ENCODE peak calls at places on chromosomes 4 and X, in ten cellular contexts. One of them, this sample, is unnamed.

GRCh38 chrX:105822138-105823091 is at the start of gene NRK:
- DNase-seq in stimulated activated CD4-positive, alpha-beta T cell treated with anti-CD3 and anti-CD28 coated beads, Interleukin-2, amount 100 ng/mL, for 48 hours: no peak
- DNase-seq in T-helper 1 cell: peak; percentile 0
- DNase-seq in left colon: no peak
- DNase-seq in H4: no peak
- DNase-seq in kidney glomerular epithelial cell: peak; percentile 24
- DNase-seq in mucosa of gallbladder: no peak
- DNase-seq in substantia nigra: no peak
- DNase-seq in effector memory CD4-positive, alpha-beta T cell: no peak
- DNase-seq in naive thymus-derived CD8-positive, alpha-beta T cell: no peak
- DNase-seq in this sample: no peak

GRCh38 chrX:111352424-111352823 is 59.6 kb downstream of the DCX start:
- DNase-seq in stimulated activated CD4-positive, alpha-beta T cell treated with anti-CD3 and anti-CD28 coated beads, Interleukin-2, amount 100 ng/mL, for 48 hours: no peak
- DNase-seq in T-helper 1 cell: no peak
- DNase-seq in left colon: peak; percentile 59
- DNase-seq in H4: peak; percentile 75
- DNase-seq in kidney glomerular epithelial cell: no peak
- DNase-seq in mucosa of gallbladder: peak; percentile 75
- DNase-seq in substantia nigra: no peak
- DNase-seq in effector memory CD4-positive, alpha-beta T cell: no peak
- DNase-seq in naive thymus-derived CD8-positive, alpha-beta T cell: no peak
- DNase-seq in this sample: no peak

GRCh38 chr4:158873795-158874359 is 105.1 kb downstream of the FNIP2 start:
- DNase-seq in stimulated activated CD4-positive, alpha-beta T cell treated with anti-CD3 and anti-CD28 coated beads, Interleukin-2, amount 100 ng/mL, for 48 hours: no peak
- DNase-seq in T-helper 1 cell: no peak
- DNase-seq in left colon: no peak
- DNase-seq in H4: peak; percentile 60
- DNase-seq in kidney glomerular epithelial cell: peak; percentile 16
- DNase-seq in mucosa of gallbladder: no peak
- DNase-seq in substantia nigra: no peak
- DNase-seq in effector memory CD4-positive, alpha-beta T cell: no peak
- DNase-seq in naive thymus-derived CD8-positive, alpha-beta T cell: no peak
- DNase-seq in this sample: no peak

GRCh38 chr4:184514121-184514988 is 40.0 kb upstream of the IRF2 start:
- DNase-seq in stimulated activated CD4-positive, alpha-beta T cell treated with anti-CD3 and anti-CD28 coated beads, Interleukin-2, amount 100 ng/mL, for 48 hours: peak; percentile 65
- DNase-seq in T-helper 1 cell: no peak
- DNase-seq in left colon: peak; percentile 56
- DNase-seq in H4: peak; percentile 58
- DNase-seq in kidney glomerular epithelial cell: peak; percentile 75
- DNase-seq in mucosa of gallbladder: peak; percentile 41
- DNase-seq in substantia nigra: peak; percentile 11
- DNase-seq in effector memory CD4-positive, alpha-beta T cell: no peak
- DNase-seq in naive thymus-derived CD8-positive, alpha-beta T cell: no peak
- DNase-seq in this sample: no peak

GRCh38 chrX:65932173-65933084 is 107.5 kb downstream of the VSIG4 start:
- DNase-seq in stimulated activated CD4-positive, alpha-beta T cell treated with anti-CD3 and anti-CD28 coated beads, Interleukin-2, amount 100 ng/mL, for 48 hours: no peak
- DNase-seq in T-helper 1 cell: no peak
- DNase-seq in left colon: peak; percentile 41
- DNase-seq in H4: peak; percentile 9
- DNase-seq in kidney glomerular epithelial cell: peak; percentile 1
- DNase-seq in mucosa of gallbladder: peak; percentile 48
- DNase-seq in substantia nigra: no peak
- DNase-seq in effector memory CD4-positive, alpha-beta T cell: no peak
- DNase-seq in naive thymus-derived CD8-positive, alpha-beta T cell: no peak
- DNase-seq in this sample: no peak

GRCh38 chr4:27760176-27760575 is 899.5 kb downstream of the STIM2 start:
- DNase-seq in stimulated activated CD4-positive, alpha-beta T cell treated with anti-CD3 and anti-CD28 coated beads, Interleukin-2, amount 100 ng/mL, for 48 hours: no peak
- DNase-seq in T-helper 1 cell: no peak
- DNase-seq in left colon: no peak
- DNase-seq in H4: no peak
- DNase-seq in kidney glomerular epithelial cell: no peak
- DNase-seq in mucosa of gallbladder: no peak
- DNase-seq in substantia nigra: no peak
- DNase-seq in effector memory CD4-positive, alpha-beta T cell: no peak
- DNase-seq in naive thymus-derived CD8-positive, alpha-beta T cell: no peak
- DNase-seq in this sample: no peak

GRCh38 chr4:17690898-17691297 is 76.5 kb downstream of the MED28 start:
- DNase-seq in stimulated activated CD4-positive, alpha-beta T cell treated with anti-CD3 and anti-CD28 coated beads, Interleukin-2, amount 100 ng/mL, for 48 hours: no peak
- DNase-seq in T-helper 1 cell: no peak
- DNase-seq in left colon: no peak
- DNase-seq in H4: no peak
- DNase-seq in kidney glomerular epithelial cell: no peak
- DNase-seq in mucosa of gallbladder: no peak
- DNase-seq in substantia nigra: no peak
- DNase-seq in effector memory CD4-positive, alpha-beta T cell: no peak
- DNase-seq in naive thymus-derived CD8-positive, alpha-beta T cell: no peak
- DNase-seq in this sample: no peak

GRCh38 chrX:147565239-147565638 is 346.5 kb upstream of the FMR1 start:
- DNase-seq in stimulated activated CD4-positive, alpha-beta T cell treated with anti-CD3 and anti-CD28 coated beads, Interleukin-2, amount 100 ng/mL, for 48 hours: no peak
- DNase-seq in T-helper 1 cell: no peak
- DNase-seq in left colon: no peak
- DNase-seq in H4: no peak
- DNase-seq in kidney glomerular epithelial cell: no peak
- DNase-seq in mucosa of gallbladder: no peak
- DNase-seq in substantia nigra: no peak
- DNase-seq in effector memory CD4-positive, alpha-beta T cell: no peak
- DNase-seq in naive thymus-derived CD8-positive, alpha-beta T cell: no peak
- DNase-seq in this sample: no peak

GRCh38 chrX:139094671-139095592 is 383.4 kb upstream of the FGF13 start:
- DNase-seq in stimulated activated CD4-positive, alpha-beta T cell treated with anti-CD3 and anti-CD28 coated beads, Interleukin-2, amount 100 ng/mL, for 48 hours: no peak
- DNase-seq in T-helper 1 cell: no peak
- DNase-seq in left colon: no peak
- DNase-seq in H4: no peak
- DNase-seq in kidney glomerular epithelial cell: peak; percentile 40
- DNase-seq in mucosa of gallbladder: no peak
- DNase-seq in substantia nigra: no peak
- DNase-seq in effector memory CD4-positive, alpha-beta T cell: no peak
- DNase-seq in naive thymus-derived CD8-positive, alpha-beta T cell: no peak
- DNase-seq in this sample: no peak

GRCh38 chrX:18701621-18702361 is 5.7 kb upstream of the PPEF1 start:
- DNase-seq in stimulated activated CD4-positive, alpha-beta T cell treated with anti-CD3 and anti-CD28 coated beads, Interleukin-2, amount 100 ng/mL, for 48 hours: no peak
- DNase-seq in T-helper 1 cell: no peak
- DNase-seq in left colon: no peak
- DNase-seq in H4: peak; percentile 65
- DNase-seq in kidney glomerular epithelial cell: no peak
- DNase-seq in mucosa of gallbladder: peak; percentile 41
- DNase-seq in substantia nigra: no peak
- DNase-seq in effector memory CD4-positive, alpha-beta T cell: no peak
- DNase-seq in naive thymus-derived CD8-positive, alpha-beta T cell: no peak
- DNase-seq in this sample: no peak

GRCh38 chr4:13365195-13365594 is 118.9 kb downstream of the RAB28 start:
- DNase-seq in stimulated activated CD4-positive, alpha-beta T cell treated with anti-CD3 and anti-CD28 coated beads, Interleukin-2, amount 100 ng/mL, for 48 hours: no peak
- DNase-seq in T-helper 1 cell: no peak
- DNase-seq in left colon: no peak
- DNase-seq in H4: no peak
- DNase-seq in kidney glomerular epithelial cell: no peak
- DNase-seq in mucosa of gallbladder: no peak
- DNase-seq in substantia nigra: no peak
- DNase-seq in effector memory CD4-positive, alpha-beta T cell: no peak
- DNase-seq in naive thymus-derived CD8-positive, alpha-beta T cell: no peak
- DNase-seq in this sample: no peak

GRCh38 chr4:189304755-189305154 is 635.9 kb upstream of the FRG1 start:
- DNase-seq in stimulated activated CD4-positive, alpha-beta T cell treated with anti-CD3 and anti-CD28 coated beads, Interleukin-2, amount 100 ng/mL, for 48 hours: no peak
- DNase-seq in T-helper 1 cell: no peak
- DNase-seq in left colon: no peak
- DNase-seq in H4: no peak
- DNase-seq in kidney glomerular epithelial cell: no peak
- DNase-seq in mucosa of gallbladder: no peak
- DNase-seq in substantia nigra: no peak
- DNase-seq in effector memory CD4-positive, alpha-beta T cell: no peak
- DNase-seq in naive thymus-derived CD8-positive, alpha-beta T cell: no peak
- DNase-seq in this sample: no peak

GRCh38 chrX:132924426-132924825 is 34.0 kb downstream of the HS6ST2 start:
- DNase-seq in stimulated activated CD4-positive, alpha-beta T cell treated with anti-CD3 and anti-CD28 coated beads, Interleukin-2, amount 100 ng/mL, for 48 hours: no peak
- DNase-seq in T-helper 1 cell: no peak
- DNase-seq in left colon: no peak
- DNase-seq in H4: no peak
- DNase-seq in kidney glomerular epithelial cell: no peak
- DNase-seq in mucosa of gallbladder: no peak
- DNase-seq in substantia nigra: no peak
- DNase-seq in effector memory CD4-positive, alpha-beta T cell: no peak
- DNase-seq in naive thymus-derived CD8-positive, alpha-beta T cell: no peak
- DNase-seq in this sample: no peak

GRCh38 chrX:72621163-72621562 is 48.5 kb upstream of the HDAC8 start:
- DNase-seq in stimulated activated CD4-positive, alpha-beta T cell treated with anti-CD3 and anti-CD28 coated beads, Interleukin-2, amount 100 ng/mL, for 48 hours: no peak
- DNase-seq in T-helper 1 cell: no peak
- DNase-seq in left colon: no peak
- DNase-seq in H4: no peak
- DNase-seq in kidney glomerular epithelial cell: no peak
- DNase-seq in mucosa of gallbladder: peak; percentile 11
- DNase-seq in substantia nigra: no peak
- DNase-seq in effector memory CD4-positive, alpha-beta T cell: no peak
- DNase-seq in naive thymus-derived CD8-positive, alpha-beta T cell: no peak
- DNase-seq in this sample: no peak

GRCh38 chr4:48331577-48332340 is 9.6 kb upstream of the SLAIN2 start:
- DNase-seq in stimulated activated CD4-positive, alpha-beta T cell treated with anti-CD3 and anti-CD28 coated beads, Interleukin-2, amount 100 ng/mL, for 48 hours: no peak
- DNase-seq in T-helper 1 cell: no peak
- DNase-seq in left colon: no peak
- DNase-seq in H4: peak; percentile 52
- DNase-seq in kidney glomerular epithelial cell: no peak
- DNase-seq in mucosa of gallbladder: no peak
- DNase-seq in substantia nigra: no peak
- DNase-seq in effector memory CD4-positive, alpha-beta T cell: no peak
- DNase-seq in naive thymus-derived CD8-positive, alpha-beta T cell: no peak
- DNase-seq in this sample: no peak

GRCh38 chr4:187108846-187109245 is 385.2 kb upstream of the FAT1 start:
- DNase-seq in stimulated activated CD4-positive, alpha-beta T cell treated with anti-CD3 and anti-CD28 coated beads, Interleukin-2, amount 100 ng/mL, for 48 hours: no peak
- DNase-seq in T-helper 1 cell: no peak
- DNase-seq in left colon: no peak
- DNase-seq in H4: no peak
- DNase-seq in kidney glomerular epithelial cell: no peak
- DNase-seq in mucosa of gallbladder: no peak
- DNase-seq in substantia nigra: no peak
- DNase-seq in effector memory CD4-positive, alpha-beta T cell: no peak
- DNase-seq in naive thymus-derived CD8-positive, alpha-beta T cell: no peak
- DNase-seq in this sample: no peak

GRCh38 chrX:141341341-141341740 is 99.0 kb upstream of the SPANXC start:
- DNase-seq in stimulated activated CD4-positive, alpha-beta T cell treated with anti-CD3 and anti-CD28 coated beads, Interleukin-2, amount 100 ng/mL, for 48 hours: no peak
- DNase-seq in T-helper 1 cell: no peak
- DNase-seq in left colon: no peak
- DNase-seq in H4: peak; percentile 4
- DNase-seq in kidney glomerular epithelial cell: peak; percentile 0
- DNase-seq in mucosa of gallbladder: no peak
- DNase-seq in substantia nigra: no peak
- DNase-seq in effector memory CD4-positive, alpha-beta T cell: no peak
- DNase-seq in naive thymus-derived CD8-positive, alpha-beta T cell: no peak
- DNase-seq in this sample: no peak

GRCh38 chr4:24991015-24991414 is 39.7 kb downstream of the LGI2 start:
- DNase-seq in stimulated activated CD4-positive, alpha-beta T cell treated with anti-CD3 and anti-CD28 coated beads, Interleukin-2, amount 100 ng/mL, for 48 hours: no peak
- DNase-seq in T-helper 1 cell: no peak
- DNase-seq in left colon: no peak
- DNase-seq in H4: peak; percentile 62
- DNase-seq in kidney glomerular epithelial cell: peak; percentile 7
- DNase-seq in mucosa of gallbladder: no peak
- DNase-seq in substantia nigra: no peak
- DNase-seq in effector memory CD4-positive, alpha-beta T cell: no peak
- DNase-seq in naive thymus-derived CD8-positive, alpha-beta T cell: no peak
- DNase-seq in this sample: no peak

GRCh38 chr4:123708902-123709301 is 312.3 kb downstream of the SPRY1 start:
- DNase-seq in stimulated activated CD4-positive, alpha-beta T cell treated with anti-CD3 and anti-CD28 coated beads, Interleukin-2, amount 100 ng/mL, for 48 hours: no peak
- DNase-seq in T-helper 1 cell: no peak
- DNase-seq in left colon: no peak
- DNase-seq in H4: no peak
- DNase-seq in kidney glomerular epithelial cell: no peak
- DNase-seq in mucosa of gallbladder: no peak
- DNase-seq in substantia nigra: no peak
- DNase-seq in effector memory CD4-positive, alpha-beta T cell: no peak
- DNase-seq in naive thymus-derived CD8-positive, alpha-beta T cell: no peak
- DNase-seq in this sample: no peak

GRCh38 chr4:15493411-15493810 is 23.7 kb downstream of the CC2D2A start:
- DNase-seq in stimulated activated CD4-positive, alpha-beta T cell treated with anti-CD3 and anti-CD28 coated beads, Interleukin-2, amount 100 ng/mL, for 48 hours: no peak
- DNase-seq in T-helper 1 cell: no peak
- DNase-seq in left colon: no peak
- DNase-seq in H4: no peak
- DNase-seq in kidney glomerular epithelial cell: no peak
- DNase-seq in mucosa of gallbladder: no peak
- DNase-seq in substantia nigra: no peak
- DNase-seq in effector memory CD4-positive, alpha-beta T cell: no peak
- DNase-seq in naive thymus-derived CD8-positive, alpha-beta T cell: no peak
- DNase-seq in this sample: no peak

GRCh38 chrX:46686003-46686645 is 72.8 kb downstream of the SLC9A7 start:
- DNase-seq in stimulated activated CD4-positive, alpha-beta T cell treated with anti-CD3 and anti-CD28 coated beads, Interleukin-2, amount 100 ng/mL, for 48 hours: no peak
- DNase-seq in T-helper 1 cell: no peak
- DNase-seq in left colon: no peak
- DNase-seq in H4: peak; percentile 24
- DNase-seq in kidney glomerular epithelial cell: peak; percentile 13
- DNase-seq in mucosa of gallbladder: peak; percentile 21
- DNase-seq in substantia nigra: no peak
- DNase-seq in effector memory CD4-positive, alpha-beta T cell: peak; percentile 16
- DNase-seq in naive thymus-derived CD8-positive, alpha-beta T cell: peak; percentile 18
- DNase-seq in this sample: peak; percentile 1

GRCh38 chrX:68699960-68700746 is 52.7 kb downstream of the STARD8 start:
- DNase-seq in stimulated activated CD4-positive, alpha-beta T cell treated with anti-CD3 and anti-CD28 coated beads, Interleukin-2, amount 100 ng/mL, for 48 hours: no peak
- DNase-seq in T-helper 1 cell: no peak
- DNase-seq in left colon: no peak
- DNase-seq in H4: peak; percentile 5
- DNase-seq in kidney glomerular epithelial cell: no peak
- DNase-seq in mucosa of gallbladder: no peak
- DNase-seq in substantia nigra: no peak
- DNase-seq in effector memory CD4-positive, alpha-beta T cell: no peak
- DNase-seq in naive thymus-derived CD8-positive, alpha-beta T cell: no peak
- DNase-seq in this sample: no peak

GRCh38 chr4:48380583-48381167 is 39.3 kb downstream of the SLAIN2 start:
- DNase-seq in stimulated activated CD4-positive, alpha-beta T cell treated with anti-CD3 and anti-CD28 coated beads, Interleukin-2, amount 100 ng/mL, for 48 hours: no peak
- DNase-seq in T-helper 1 cell: no peak
- DNase-seq in left colon: no peak
- DNase-seq in H4: no peak
- DNase-seq in kidney glomerular epithelial cell: no peak
- DNase-seq in mucosa of gallbladder: no peak
- DNase-seq in substantia nigra: no peak
- DNase-seq in effector memory CD4-positive, alpha-beta T cell: no peak
- DNase-seq in naive thymus-derived CD8-positive, alpha-beta T cell: no peak
- DNase-seq in this sample: no peak

GRCh38 chr4:54227261-54228063 is 1.6 kb upstream of the PDGFRA start:
- DNase-seq in stimulated activated CD4-positive, alpha-beta T cell treated with anti-CD3 and anti-CD28 coated beads, Interleukin-2, amount 100 ng/mL, for 48 hours: no peak
- DNase-seq in T-helper 1 cell: no peak
- DNase-seq in left colon: no peak
- DNase-seq in H4: peak; percentile 51
- DNase-seq in kidney glomerular epithelial cell: peak; percentile 33
- DNase-seq in mucosa of gallbladder: no peak
- DNase-seq in substantia nigra: no peak
- DNase-seq in effector memory CD4-positive, alpha-beta T cell: no peak
- DNase-seq in naive thymus-derived CD8-positive, alpha-beta T cell: no peak
- DNase-seq in this sample: no peak

GRCh38 chrX:49209434-49210251 is 9.7 kb upstream of the SYP start:
- DNase-seq in stimulated activated CD4-positive, alpha-beta T cell treated with anti-CD3 and anti-CD28 coated beads, Interleukin-2, amount 100 ng/mL, for 48 hours: no peak
- DNase-seq in T-helper 1 cell: no peak
- DNase-seq in left colon: no peak
- DNase-seq in H4: no peak
- DNase-seq in kidney glomerular epithelial cell: no peak
- DNase-seq in mucosa of gallbladder: no peak
- DNase-seq in substantia nigra: no peak
- DNase-seq in effector memory CD4-positive, alpha-beta T cell: no peak
- DNase-seq in naive thymus-derived CD8-positive, alpha-beta T cell: peak; percentile 20
- DNase-seq in this sample: no peak

GRCh38 chr4:178415925-178416324 is 973.7 kb upstream of the AGA start:
- DNase-seq in stimulated activated CD4-positive, alpha-beta T cell treated with anti-CD3 and anti-CD28 coated beads, Interleukin-2, amount 100 ng/mL, for 48 hours: no peak
- DNase-seq in T-helper 1 cell: no peak
- DNase-seq in left colon: no peak
- DNase-seq in H4: no peak
- DNase-seq in kidney glomerular epithelial cell: no peak
- DNase-seq in mucosa of gallbladder: no peak
- DNase-seq in substantia nigra: no peak
- DNase-seq in effector memory CD4-positive, alpha-beta T cell: no peak
- DNase-seq in naive thymus-derived CD8-positive, alpha-beta T cell: no peak
- DNase-seq in this sample: no peak

GRCh38 chr4:24256547-24256946 is 327.8 kb downstream of the DHX15 start:
- DNase-seq in stimulated activated CD4-positive, alpha-beta T cell treated with anti-CD3 and anti-CD28 coated beads, Interleukin-2, amount 100 ng/mL, for 48 hours: no peak
- DNase-seq in T-helper 1 cell: no peak
- DNase-seq in left colon: no peak
- DNase-seq in H4: no peak
- DNase-seq in kidney glomerular epithelial cell: no peak
- DNase-seq in mucosa of gallbladder: no peak
- DNase-seq in substantia nigra: no peak
- DNase-seq in effector memory CD4-positive, alpha-beta T cell: no peak
- DNase-seq in naive thymus-derived CD8-positive, alpha-beta T cell: no peak
- DNase-seq in this sample: no peak